ENCODE peak calls at places on chromosomes 5 and 9, in seven cellular contexts. Q is tibial artery, L is AG04450, N is pancreas, Z is mesothelial cell of epicardium, D is transverse colon, B is chondrocyte. X is an unnamed sample.

GRCh38 chr5:120655828-120656435 is 191.8 kb downstream of the PRR16 start:
- DNase-seq in Q (no peak), D (peak), L (no peak), Z (peak), B (no peak), N (peak), X (peak)

GRCh38 chr5:147539053-147539452 is 29.2 kb upstream of the DPYSL3 start:
- DNase-seq in D (no peak), B (no peak), Q (no peak), Z (no peak), L (no peak), N (no peak), X (no peak)

GRCh38 chr5:88929385-88929784 is 46.4 kb upstream of the MEF2C start:
- DNase-seq in Z (no peak), N (no peak), D (no peak), Q (no peak), B (no peak), L (no peak), X (no peak)

GRCh38 chr9:127903557-127904475 is 4.4 kb upstream of the ST6GALNAC6 start:
- DNase-seq in Z (no peak), L (no peak), N (no peak), Q (peak), D (peak), B (peak), X (peak)

GRCh38 chr5:114360362-114360761 is 1.5 kb upstream of the KCNN2 start:
- DNase-seq in D (no peak), L (no peak), B (no peak), Z (no peak), Q (no peak), N (no peak), X (no peak)

GRCh38 chr5:154732212-154732611 is 23.0 kb upstream of the LARP1 start:
- DNase-seq in Z (no peak), D (no peak), L (no peak), B (no peak), N (no peak), Q (no peak), X (no peak)

GRCh38 chr9:16436545-16436944 is 433.9 kb downstream of the BNC2 start:
- DNase-seq in B (no peak), Q (no peak), L (no peak), D (no peak), N (no peak), Z (no peak), X (no peak)

GRCh38 chr5:173970878-173971650 is 17.9 kb upstream of the C5orf47 start:
- DNase-seq in L (no peak), B (no peak), Z (no peak), D (no peak), N (no peak), Q (no peak), X (no peak)

GRCh38 chr9:91181541-91181940 is 180.2 kb downstream of the AUH start:
- DNase-seq in Z (no peak), N (no peak), B (no peak), D (no peak), Q (peak), L (no peak), X (peak)

GRCh38 chr9:134320195-134320885 is 5.9 kb upstream of the RXRA start:
- DNase-seq in Z (no peak), N (peak), B (peak), D (no peak), L (no peak), Q (peak), X (no peak)

GRCh38 chr9:3006917-3007316 is 163.0 kb upstream of the PUM3 start:
- DNase-seq in D (no peak), B (no peak), Z (no peak), Q (no peak), L (no peak), N (no peak), X (no peak)

GRCh38 chr9:111833941-111834340 is 39.2 kb upstream of the SHOC1 start:
- DNase-seq in D (no peak), Z (no peak), N (no peak), B (no peak), L (no peak), Q (no peak), X (no peak)

GRCh38 chr9:111825468-111826145 is 30.9 kb upstream of the SHOC1 start:
- DNase-seq in L (no peak), Q (no peak), N (no peak), D (no peak), Z (no peak), B (no peak), X (no peak)

GRCh38 chr9:111831371-111832108 is 36.8 kb upstream of the SHOC1 start:
- DNase-seq in L (no peak), Z (no peak), Q (no peak), N (no peak), D (no peak), B (no peak), X (no peak)

GRCh38 chr9:111832428-111832827 is 37.7 kb upstream of the SHOC1 start:
- DNase-seq in D (no peak), B (no peak), L (no peak), Q (no peak), N (no peak), Z (no peak), X (no peak)

GRCh38 chr9:111828193-111828592 is 33.5 kb upstream of the SHOC1 start:
- DNase-seq in N (no peak), L (no peak), Z (no peak), D (no peak), B (no peak), Q (no peak), X (no peak)
- TF ChIP-seq CTCF in N (peak), L (no peak), Z (no peak), D (no peak), B (peak), Q (no peak), X (peak)

GRCh38 chr9:129394920-129395279 is 216.8 kb upstream of the IER5L start:
- DNase-seq in B (no peak), L (no peak), D (no peak), Q (peak), N (no peak), Z (no peak), X (no peak)

GRCh38 chr9:129397335-129397734 is 219.3 kb upstream of the IER5L start:
- DNase-seq in N (no peak), Z (no peak), Q (no peak), B (no peak), D (no peak), L (no peak), X (no peak)

GRCh38 chr9:129394011-129394919 is 216.2 kb upstream of the IER5L start:
- DNase-seq in B (peak), N (no peak), D (no peak), Z (no peak), Q (peak), L (no peak), X (no peak)

GRCh38 chr9:129396365-129396708 is 218.3 kb upstream of the IER5L start:
- DNase-seq in L (no peak), B (no peak), D (no peak), N (no peak), Z (no peak), Q (no peak), X (no peak)

DNA sequence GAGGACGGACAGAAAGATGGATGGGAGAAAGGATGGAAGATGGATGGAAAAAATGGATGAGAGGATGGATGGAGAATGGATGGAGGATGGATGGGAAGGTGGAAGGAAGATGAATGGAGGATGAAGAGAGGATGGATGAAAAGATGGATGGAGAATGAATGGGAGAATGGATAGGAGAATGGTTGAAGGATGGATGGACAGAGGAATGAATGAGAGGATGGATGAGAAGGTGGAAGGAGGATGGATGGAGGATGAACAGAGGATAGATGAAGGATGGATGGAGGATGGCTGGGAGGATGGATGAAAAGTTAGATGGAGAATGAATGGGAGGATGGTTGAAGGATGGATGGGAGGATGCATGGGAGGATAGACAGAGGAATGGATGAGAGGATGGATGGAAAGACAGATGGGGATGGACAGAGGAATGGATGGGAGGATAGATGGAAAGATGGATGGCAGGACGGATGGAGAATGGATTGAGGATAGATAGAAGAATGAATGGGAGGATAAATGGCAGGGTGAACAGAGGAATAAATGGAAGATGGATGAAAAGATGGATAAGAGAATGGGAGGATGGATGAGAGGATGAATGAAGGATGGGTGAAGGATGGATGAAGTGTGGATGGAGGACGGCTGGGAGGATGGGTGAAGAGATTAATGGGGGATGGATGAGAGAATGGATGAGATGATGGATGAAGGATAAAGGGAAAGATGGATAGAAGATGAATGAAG is 217.7 kb upstream of the IER5L start:
- DNase-seq in D (no peak), L (no peak), N (no peak), B (no peak), Z (no peak), Q (no peak), X (no peak)
- TF ChIP-seq CTCF in D (no peak), L (no peak), N (no peak), B (no peak), Z (no peak), Q (no peak), X (no peak)

GRCh38 chr9:98658965-98659364 is 49.8 kb downstream of the GABBR2 start:
- DNase-seq in D (no peak), Z (no peak), L (peak), Q (no peak), N (no peak), B (no peak), X (no peak)
- TF ChIP-seq CTCF in D (no peak), Z (no peak), L (no peak), Q (no peak), N (no peak), B (no peak), X (no peak)

GRCh38 chr9:33638516-33638915 is 114.5 kb downstream of the ANKRD18B start:
- DNase-seq in N (no peak), Z (no peak), B (no peak), D (no peak), Q (no peak), L (no peak), X (no peak)
- TF ChIP-seq CTCF in N (no peak), Z (no peak), B (no peak), D (no peak), Q (no peak), L (no peak), X (no peak)

GRCh38 chr5:176533894-176534611 is 3.1 kb downstream of the RNF44 start:
- DNase-seq in D (peak), L (no peak), B (no peak), Q (no peak), Z (no peak), N (peak), X (no peak)
- TF ChIP-seq CTCF in D (no peak), L (peak), B (peak), Q (no peak), Z (no peak), N (no peak), X (no peak)

DNA sequence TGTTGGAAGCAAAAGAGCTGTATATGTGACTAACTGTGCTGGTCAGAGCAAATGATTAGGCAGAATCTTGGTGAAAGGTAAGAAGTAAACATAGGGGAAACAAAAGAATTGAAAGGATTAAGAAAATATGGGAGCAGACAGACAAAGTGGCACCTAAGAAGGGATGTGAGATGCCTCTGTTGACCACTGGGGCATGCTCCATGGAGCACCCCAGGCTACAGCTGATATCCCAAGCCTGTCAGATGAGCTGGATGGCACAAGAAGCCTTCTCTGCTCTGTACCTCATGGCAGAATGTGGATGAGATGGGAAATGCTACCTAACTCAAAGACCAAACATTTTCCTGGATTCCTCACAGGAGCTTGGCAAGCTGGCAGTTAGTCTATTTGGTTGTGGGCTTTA is 89.3 kb upstream of the SLIT3 start:
- DNase-seq in N (no peak), Q (no peak), B (no peak), D (no peak), L (no peak), Z (no peak), X (no peak)
- TF ChIP-seq CTCF in N (no peak), Q (no peak), B (no peak), D (no peak), L (no peak), Z (no peak), X (no peak)

X was measured in lung.